ENCODE peak calls at places on chromosomes 13 and 19, in five cellular contexts. I, E, P, B and K are unnamed samples.

GRCh38 chr19:19805480-19805879 is 16.1 kb downstream of the ZNF506 start:
- DNase-seq in P (no peak), B (no peak), I (no peak), E (no peak), K (no peak)

GRCh38 chr13:33519561-33520479 is 234.3 kb upstream of the STARD13 start:
- DNase-seq in E (no peak), B (no peak), I (no peak), P (no peak), K (no peak)

GRCh38 chr13:111216166-111216960 is 101.3 kb downstream of the ARHGEF7 start:
- DNase-seq in P (no peak), I (no peak), B (peak; percentile 43), E (peak; percentile 27), K (peak; percentile 30)

GRCh38 chr13:106919638-106920037 is 351.7 kb upstream of the ARGLU1 start:
- DNase-seq in P (no peak), I (no peak), B (peak; percentile 23), E (peak; percentile 13), K (no peak)

GRCh38 chr19:15672580-15673175 is at the start of gene CYP4F12:
- DNase-seq in I (no peak), E (peak; percentile 50), P (peak; percentile 45), B (peak; percentile 81), K (peak; percentile 21)

GRCh38 chr13:50422181-50423148 is 407.2 kb downstream of the KCNRG start:
- DNase-seq in B (no peak), E (no peak), P (no peak), I (no peak), K (no peak)

GRCh38 chr13:93080587-93080986 is 146.0 kb upstream of the GPC6 start:
- DNase-seq in E (peak; percentile 38), B (no peak), I (no peak), P (no peak), K (no peak)

GRCh38 chr13:27022571-27023311 is 148.9 kb downstream of the USP12 start:
- DNase-seq in P (no peak), B (no peak), I (no peak), E (no peak), K (no peak)

GRCh38 chr13:64276232-64276631 is 2860.6 kb upstream of the PCDH20 start:
- DNase-seq in E (no peak), P (no peak), B (no peak), I (no peak), K (no peak)

GRCh38 chr19:23914402-23915286 is at the start of gene ZNF726:
- DNase-seq in P (peak; percentile 92), I (peak; percentile 86), B (peak; percentile 79), E (peak; percentile 1), K (peak; percentile 91)

GRCh38 chr19:32876919-32877285 is 7.3 kb upstream of the SLC7A9 start:
- DNase-seq in P (no peak), I (no peak), B (no peak), E (no peak), K (no peak)

GRCh38 chr13:51222510-51223283 is 499 bp downstream of the FAM124A start:
- DNase-seq in I (no peak), B (no peak), P (no peak), E (peak; percentile 52), K (no peak)

GRCh38 chr13:40590112-40590862 is 76.2 kb downstream of the FOXO1 start:
- DNase-seq in E (no peak), B (no peak), I (no peak), P (no peak), K (no peak)
- H3K4me1 ChIP-seq in E (peaks cover 10% of the 10 kb centered on the region), B (peaks cover 93% of the 10 kb centered on the region), I (peaks cover 15% of the 10 kb centered on the region), P (peaks cover 99% of the 10 kb centered on the region), K (peaks cover 42% of the 10 kb centered on the region)

DNA sequence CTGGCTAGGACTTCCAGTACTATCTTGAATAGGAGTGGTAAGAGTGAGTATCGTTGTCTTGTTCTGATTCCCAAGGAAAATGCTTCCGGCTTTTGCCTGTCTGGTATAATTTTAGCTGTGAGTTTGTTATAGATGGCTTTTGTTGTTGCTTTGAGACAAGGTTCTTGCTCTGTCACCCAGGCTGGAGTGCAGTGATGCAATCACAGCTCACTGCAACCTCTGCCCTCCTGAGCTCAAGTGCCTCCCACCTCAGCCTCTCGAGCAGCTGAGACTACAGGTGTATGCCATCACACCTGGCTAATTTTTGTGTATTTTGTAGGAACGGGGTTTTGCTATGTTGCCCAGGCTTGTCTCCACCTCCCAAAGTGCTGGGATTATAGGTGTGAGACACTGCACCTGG is 6.1 kb upstream of the ZNF543 start:
- DNase-seq in I (no peak), B (no peak), P (no peak), E (no peak), K (no peak)
- H3K27ac ChIP-seq in I (no peak overlapping the region), B (no peak overlapping the region), P (no peak overlapping the region), E (no peak overlapping the region), K (no peak overlapping the region)

DNA sequence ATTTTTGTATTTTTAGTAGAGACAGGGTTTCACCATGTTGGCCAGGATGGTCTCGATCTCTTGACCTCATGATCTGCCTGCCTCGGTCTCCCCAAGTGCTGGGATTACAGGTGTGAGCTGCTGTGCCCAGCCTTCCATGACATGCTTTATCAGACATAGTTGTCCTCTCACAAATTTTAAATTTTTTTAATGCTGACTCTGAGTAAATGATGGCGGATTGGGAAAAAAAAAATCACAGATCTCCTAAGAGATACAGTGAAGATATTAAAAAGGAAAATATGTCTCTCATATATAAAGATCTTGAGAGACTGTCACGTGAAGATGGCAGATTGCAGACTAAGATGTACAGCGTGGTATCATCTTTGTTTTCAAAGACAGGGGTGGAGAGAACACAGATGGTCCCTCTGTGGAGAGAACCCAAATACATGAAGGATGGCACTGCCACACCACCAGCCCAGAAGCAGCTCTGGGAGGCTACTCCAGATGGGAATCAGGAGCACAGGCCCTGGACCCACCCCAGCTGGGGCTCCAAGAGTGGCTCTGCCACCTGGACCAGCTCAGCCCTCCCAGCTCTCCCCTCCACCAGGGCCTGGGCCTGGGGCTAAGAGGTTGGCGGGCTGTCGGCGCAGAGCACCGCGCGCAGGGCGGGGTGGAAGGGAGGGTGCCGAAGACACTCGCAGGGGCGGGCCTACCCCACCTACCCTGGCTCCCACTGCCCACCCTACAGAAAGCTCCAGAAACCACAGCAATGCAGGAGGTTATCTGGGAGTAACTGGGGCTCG is 20.0 kb upstream of the CCNP start:
- DNase-seq in P (no peak), I (no peak), B (no peak), E (no peak), K (no peak)
- H3K4me1 ChIP-seq in P (no peaks in the 10 kb centered on the region), I (no peaks in the 10 kb centered on the region), B (peaks cover 34% of the 10 kb centered on the region), E (peaks cover 8% of the 10 kb centered on the region), K (no peaks in the 10 kb centered on the region)

GRCh38 chr19:18284710-18285430 is 3.4 kb upstream of the JUND start:
- DNase-seq in B (no peak), I (no peak), E (no peak), P (peak; percentile 44), K (no peak)
- H3K27ac ChIP-seq in B (peak overlapping the region; percentile 51), I (no peak overlapping the region), E (peak overlapping the region; percentile 77), P (peak overlapping the region; percentile 56), K (peak overlapping the region; percentile 74)

GRCh38 chr19:3116621-3117020 is 19.2 kb upstream of the GNA15 start:
- DNase-seq in P (no peak), I (no peak), B (peak; percentile 15), E (no peak), K (no peak)
- H3K4me1 ChIP-seq in P (no peaks in the 10 kb centered on the region), I (no peaks in the 10 kb centered on the region), B (no peaks in the 10 kb centered on the region), E (no peaks in the 10 kb centered on the region), K (no peaks in the 10 kb centered on the region)